ENCODE peak calls at places on chromosome 7, in ten cellular contexts. S, X, J, K, R, B, Z, L, I and H are unnamed samples.

GRCh38 chr7:41984888-41985287 is 252.1 kb downstream of the GLI3 start:
- DNase-seq in R (peak), L (peak), B (no peak), S (no peak), X (peak), J (no peak), Z (peak), I (peak), K (no peak), H (peak)

GRCh38 chr7:107394831-107395230 is 75.0 kb upstream of the GPR22 start:
- DNase-seq in I (peak), R (peak), S (no peak), Z (peak), X (peak), J (no peak), K (peak), L (peak), B (no peak), H (no peak)

GRCh38 chr7:55369427-55369826 is 4.3 kb downstream of the LANCL2 start:
- DNase-seq in B (no peak), I (peak), K (peak), X (peak), R (peak), S (no peak), Z (peak), L (peak), J (no peak), H (peak)

GRCh38 chr7:13920053-13920697 is 69.3 kb downstream of the ETV1 start:
- DNase-seq in X (peak), B (peak), R (peak), I (peak), J (no peak), Z (peak), K (peak), S (no peak), L (peak), H (peak)

GRCh38 chr7:19899517-19899916 is 126.1 kb upstream of the TMEM196 start:
- DNase-seq in S (no peak), J (no peak), R (peak), Z (peak), X (peak), I (peak), L (peak), B (no peak), K (no peak), H (peak)

GRCh38 chr7:27382307-27382706 is 139.7 kb downstream of the EVX1 start:
- DNase-seq in S (no peak), B (no peak), L (no peak), Z (no peak), I (no peak), J (no peak), R (no peak), K (no peak), X (no peak), H (no peak)

GRCh38 chr7:149196705-149197171 is 1.4 kb downstream of the ZNF282 start:
- DNase-seq in S (no peak), B (no peak), J (no peak), L (no peak), X (peak), Z (peak), R (peak), I (no peak), K (no peak), H (peak)

GRCh38 chr7:18659746-18660145 is 164.2 kb downstream of the HDAC9 start:
- DNase-seq in S (no peak), X (no peak), R (no peak), L (no peak), K (no peak), B (no peak), Z (no peak), I (no peak), J (no peak), H (no peak)

GRCh38 chr7:117446220-117446815 is 19.0 kb upstream of the ASZ1 start:
- DNase-seq in Z (no peak), I (no peak), L (no peak), B (no peak), K (no peak), R (no peak), X (no peak), S (no peak), J (no peak), H (no peak)

GRCh38 chr7:40393660-40394059 is 258.9 kb downstream of the SUGCT start:
- DNase-seq in K (no peak), X (no peak), Z (no peak), J (no peak), R (no peak), I (no peak), L (no peak), B (no peak), S (no peak), H (no peak)

GRCh38 chr7:449249-450019 is 70.2 kb downstream of the PDGFA start:
- DNase-seq in L (no peak), I (no peak), J (no peak), B (no peak), R (no peak), Z (no peak), S (no peak), X (no peak), K (no peak), H (no peak)

GRCh38 chr7:74527842-74528241 is 74.1 kb downstream of the GTF2IRD1 start:
- DNase-seq in L (no peak), X (no peak), I (no peak), R (no peak), J (no peak), Z (no peak), S (peak), B (peak), K (no peak), H (peak)

GRCh38 chr7:165661-166369 is 26.6 kb upstream of the FAM20C start:
- DNase-seq in R (no peak), K (no peak), I (peak), B (no peak), J (peak), X (no peak), Z (no peak), L (no peak), S (no peak), H (no peak)

GRCh38 chr7:73822319-73823173 is 8.2 kb upstream of the CLDN4 start:
- DNase-seq in I (peak), L (peak), S (peak), J (no peak), X (peak), B (peak), R (peak), K (peak), Z (peak), H (peak)

GRCh38 chr7:94933256-94933990 is 26.0 kb downstream of the PPP1R9A start:
- DNase-seq in B (no peak), I (no peak), R (no peak), Z (no peak), X (no peak), L (no peak), S (no peak), K (no peak), J (no peak), H (no peak)

GRCh38 chr7:40248681-40249080 is 113.9 kb downstream of the SUGCT start:
- DNase-seq in K (no peak), Z (no peak), L (no peak), R (no peak), S (no peak), B (no peak), X (no peak), J (no peak), I (no peak), H (no peak)

GRCh38 chr7:18874875-18875274 is 242.6 kb downstream of the TWIST1 start:
- DNase-seq in L (no peak), R (no peak), S (no peak), I (peak), Z (peak), K (no peak), J (no peak), X (peak), B (no peak), H (no peak)

GRCh38 chr7:44838751-44839150 is 9.1 kb downstream of the H2AZ2 start:
- DNase-seq in J (no peak), K (no peak), S (no peak), I (no peak), B (no peak), Z (no peak), R (no peak), L (no peak), X (no peak), H (no peak)

GRCh38 chr7:138285129-138285528 is 174.9 kb upstream of the TRIM24 start:
- DNase-seq in J (no peak), B (no peak), L (no peak), X (no peak), K (no peak), S (no peak), R (no peak), I (no peak), Z (no peak), H (no peak)

GRCh38 chr7:138115047-138115446 is 38.8 kb downstream of the AKR1D1 start:
- DNase-seq in I (no peak), R (no peak), Z (no peak), X (no peak), S (no peak), L (no peak), J (no peak), B (no peak), K (no peak), H (no peak)

GRCh38 chr7:133355325-133355708 is 102.4 kb downstream of the EXOC4 start:
- DNase-seq in J (no peak), L (peak), X (peak), K (no peak), S (no peak), Z (peak), I (peak), B (no peak), R (peak), H (peak)

GRCh38 chr7:8172372-8173354 is 89.3 kb downstream of the ICA1 start:
- DNase-seq in L (no peak), K (no peak), S (no peak), X (no peak), I (no peak), B (no peak), R (no peak), Z (no peak), J (no peak), H (no peak)

GRCh38 chr7:44541876-44542610 is 913 bp upstream of the NPC1L1 start:
- DNase-seq in J (no peak), I (no peak), B (no peak), K (no peak), Z (no peak), L (no peak), S (no peak), X (no peak), R (no peak), H (no peak)

GRCh38 chr7:83452256-83452655 is 196.7 kb downstream of the SEMA3E start:
- DNase-seq in S (no peak), B (no peak), K (no peak), L (no peak), X (no peak), J (no peak), R (no peak), I (no peak), Z (no peak), H (no peak)

GRCh38 chr7:31858051-31858450 is 171.0 kb downstream of the PPP1R17 start:
- DNase-seq in S (no peak), X (no peak), J (no peak), K (no peak), L (no peak), R (no peak), Z (no peak), I (no peak), B (no peak), H (no peak)

GRCh38 chr7:44152971-44153947 is 12.1 kb upstream of the MYL7 start:
- DNase-seq in K (no peak), I (no peak), S (no peak), J (no peak), R (no peak), B (no peak), L (no peak), Z (no peak), X (no peak), H (no peak)

GRCh38 chr7:105934577-105935185 is 28.4 kb upstream of the CDHR3 start:
- DNase-seq in B (peak), K (no peak), L (no peak), R (peak), Z (peak), J (no peak), X (peak), I (peak), S (peak), H (peak)

GRCh38 chr7:26990268-26990667 is 105.5 kb downstream of the HOXA1 start:
- DNase-seq in R (peak), L (peak), X (peak), S (no peak), I (no peak), B (no peak), J (no peak), Z (no peak), K (no peak), H (peak)

GRCh38 chr7:67724435-67724834 is 727.8 kb downstream of the TYW1 start:
- DNase-seq in X (no peak), J (no peak), I (no peak), R (no peak), S (no peak), L (no peak), Z (no peak), B (no peak), K (no peak), H (no peak)

GRCh38 chr7:52119537-52119936 is 802.9 kb upstream of the COBL start:
- DNase-seq in R (no peak), B (no peak), K (no peak), X (no peak), S (no peak), Z (no peak), L (no peak), I (no peak), J (no peak), H (no peak)

GRCh38 chr7:145293793-145294153 is 457.9 kb upstream of the TPK1 start:
- DNase-seq in S (no peak), B (no peak), Z (no peak), J (no peak), I (no peak), K (no peak), R (no peak), X (no peak), L (no peak), H (no peak)

GRCh38 chr7:142001163-142001874 is 5.6 kb downstream of the MGAM start:
- DNase-seq in S (no peak), X (peak), L (no peak), R (no peak), B (no peak), I (no peak), J (no peak), K (no peak), Z (peak), H (peak)

GRCh38 chr7:4668510-4668847 is 13.6 kb upstream of the FOXK1 start:
- DNase-seq in X (no peak), L (no peak), I (no peak), S (no peak), B (no peak), R (no peak), J (no peak), Z (no peak), K (no peak), H (no peak)

GRCh38 chr7:4665661-4666060 is 16.4 kb upstream of the FOXK1 start:
- DNase-seq in I (peak), B (no peak), L (peak), Z (peak), R (peak), K (peak), J (no peak), S (no peak), X (peak), H (peak)

GRCh38 chr7:4670791-4671190 is 11.3 kb upstream of the FOXK1 start:
- DNase-seq in R (no peak), S (no peak), Z (no peak), K (no peak), B (no peak), X (no peak), J (no peak), L (no peak), I (no peak), H (no peak)

GRCh38 chr7:4663239-4663638 is 18.9 kb upstream of the FOXK1 start:
- DNase-seq in L (no peak), J (no peak), S (no peak), Z (no peak), B (no peak), X (no peak), I (no peak), K (no peak), R (no peak), H (no peak)

DNA sequence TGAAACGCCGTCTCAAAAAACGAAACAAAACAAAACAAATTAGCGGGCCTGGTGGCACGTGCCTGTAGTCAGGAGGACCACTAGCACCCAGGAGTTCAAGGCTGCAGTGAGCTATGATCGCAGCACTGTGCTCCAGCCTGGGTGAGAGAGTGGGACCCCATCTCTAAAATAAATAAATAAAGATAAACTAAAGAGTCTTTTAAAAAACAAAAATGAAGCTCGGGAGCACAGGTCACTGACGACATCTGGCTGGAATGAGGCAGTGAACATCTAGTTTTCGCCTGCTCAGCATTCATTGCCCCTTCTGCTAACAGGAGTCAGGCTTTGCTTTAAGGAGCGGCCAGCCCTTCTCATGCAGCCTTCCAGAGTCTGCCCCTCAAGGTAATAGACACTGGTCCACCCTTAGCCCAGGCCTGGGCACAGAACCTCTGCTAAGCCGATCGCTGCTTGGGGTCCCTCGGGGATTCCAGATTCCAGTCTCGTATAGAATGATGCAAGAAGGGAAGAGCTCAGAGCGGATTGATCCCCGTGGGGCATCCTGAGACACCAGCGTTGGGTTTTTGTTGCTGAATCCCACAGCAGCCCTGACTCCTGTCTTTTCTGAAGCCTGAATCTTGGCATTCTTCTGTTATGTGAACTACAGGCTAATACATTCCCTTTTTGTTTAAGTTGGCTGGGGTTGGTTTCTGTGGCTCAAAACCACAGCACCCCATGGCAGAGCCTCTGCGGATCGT is 14.2 kb upstream of the FOXK1 start:
- DNase-seq in L (peak), Z (peak), S (no peak), R (peak), B (no peak), X (peak), J (no peak), I (peak), K (peak), H (no peak)
- H3K4me3 ChIP-seq in L (no peak), Z (peak), S (no peak), R (no peak), B (no peak), X (no peak), J (no peak), I (no peak), K (peak), H (no peak)

DNA sequence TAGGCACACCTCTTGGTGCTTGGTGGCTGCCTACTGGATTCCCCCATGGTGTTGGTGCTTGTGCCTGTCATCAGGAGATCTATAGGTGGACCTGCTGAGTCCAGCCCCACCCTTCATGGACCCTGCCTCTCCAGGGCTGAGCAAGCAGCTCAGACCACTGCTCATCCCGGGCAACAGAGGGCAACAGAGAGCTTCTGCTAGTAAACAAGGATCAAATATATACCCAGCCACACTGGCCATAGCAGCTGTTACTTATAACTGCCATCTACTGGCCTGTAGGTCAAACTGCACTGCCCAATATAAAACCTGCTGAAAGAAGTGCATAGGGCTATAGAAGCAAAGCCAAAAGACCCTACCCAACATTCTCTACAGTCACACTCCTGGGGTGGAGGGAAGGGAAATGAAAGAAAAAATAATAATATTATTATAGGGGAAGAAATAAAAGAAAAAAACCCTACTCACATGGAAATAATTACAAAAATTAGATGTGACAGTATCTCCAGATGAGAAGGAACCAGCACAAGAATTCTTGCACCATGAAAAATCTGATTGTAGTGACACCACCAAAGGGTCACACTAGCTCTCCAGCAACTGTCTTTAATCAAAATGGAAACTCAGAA is 54.9 kb upstream of the ZNF800 start:
- DNase-seq in Z (peak), I (peak), S (no peak), L (peak), K (no peak), J (no peak), B (no peak), X (peak), R (peak), H (peak)
- TF ChIP-seq CTCF in Z (peak), I (peak), S (no peak), L (peak), K (peak), J (peak), B (no peak), X (peak), R (peak), H (peak)

GRCh38 chr7:120997902-120998301 is 9.4 kb downstream of the CPED1 start:
- DNase-seq in J (no peak), R (no peak), X (no peak), L (no peak), S (no peak), K (no peak), B (no peak), I (no peak), Z (no peak), H (no peak)

GRCh38 chr7:120996983-120997334 is 8.4 kb downstream of the CPED1 start:
- DNase-seq in R (no peak), S (no peak), L (no peak), J (no peak), I (no peak), Z (no peak), X (no peak), B (no peak), K (no peak), H (no peak)

GRCh38 chr7:121000091-121000983 is 11.8 kb downstream of the CPED1 start:
- DNase-seq in K (no peak), B (no peak), J (no peak), L (peak), X (peak), R (peak), S (no peak), I (peak), Z (peak), H (no peak)

GRCh38 chr7:120998525-120998924 is 10.0 kb downstream of the CPED1 start:
- DNase-seq in B (no peak), Z (no peak), I (no peak), L (no peak), K (no peak), J (no peak), R (no peak), X (no peak), S (no peak), H (no peak)

DNA sequence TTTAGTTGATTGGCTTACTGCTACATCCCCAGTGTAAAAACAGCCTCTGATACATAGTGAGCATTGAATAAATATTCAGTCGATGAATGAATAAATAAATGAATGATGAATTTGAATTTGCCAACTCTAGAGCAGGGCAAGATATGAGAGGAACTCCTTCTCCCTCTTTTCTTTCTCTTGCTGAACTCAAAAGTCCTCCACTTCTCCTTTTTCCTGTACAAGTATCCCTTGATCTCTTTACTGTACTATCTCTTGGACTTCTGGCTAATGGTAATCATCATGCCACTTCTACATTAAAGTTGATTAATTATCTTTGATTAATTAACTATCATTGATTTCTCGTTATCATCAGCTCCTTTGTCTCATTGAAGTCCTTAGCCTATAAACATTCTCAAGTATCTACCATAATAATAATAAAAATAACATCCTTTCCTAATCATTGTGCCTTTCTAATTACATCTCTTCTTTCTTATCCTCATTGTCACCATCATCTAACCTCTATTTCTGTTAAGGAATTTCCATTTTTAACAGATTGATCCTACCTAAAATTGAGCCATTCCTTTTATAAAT is 10.6 kb downstream of the CPED1 start:
- DNase-seq in I (no peak), S (no peak), Z (no peak), J (no peak), R (no peak), X (no peak), B (no peak), L (no peak), K (no peak), H (no peak)
- H3K4me3 ChIP-seq in I (no peak), S (no peak), Z (no peak), J (no peak), R (no peak), X (no peak), B (no peak), L (no peak), K (no peak), H (no peak)

DNA sequence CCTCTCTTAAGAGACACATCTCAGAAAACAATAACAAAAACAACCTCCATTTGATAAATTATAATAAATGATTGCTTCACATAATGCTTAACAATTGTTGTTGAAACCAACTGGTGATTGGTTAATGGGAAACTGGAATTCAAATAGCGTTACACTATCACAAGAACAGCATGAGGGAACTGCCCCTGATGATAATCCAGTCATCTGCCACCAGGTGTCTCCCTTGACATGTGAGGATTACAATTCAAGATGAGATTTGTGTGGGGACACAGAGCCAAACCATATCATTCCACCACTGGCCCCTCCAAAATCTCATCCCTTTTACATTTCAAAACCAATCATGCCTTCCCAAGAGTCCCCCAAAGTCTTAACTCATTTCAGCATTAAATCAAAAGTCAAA is 375.9 kb downstream of the BMPER start:
- DNase-seq in J (no peak), X (peak), R (no peak), I (no peak), Z (peak), L (no peak), K (no peak), B (no peak), S (no peak), H (peak)
- TF ChIP-seq CTCF in J (no peak), X (peak), R (peak), I (no peak), Z (peak), L (no peak), K (peak), B (no peak), S (no peak), H (peak)